ENCODE peak calls at places on chromosomes 7 and 10, in six cellular contexts. L is HTR-8/SVneo, R is ascending aorta, M is right cardiac atrium, E is A172, H is ELF-1. K is an unnamed sample.

GRCh38 chr10:119538632-119539358 is 3.7 kb downstream of the RGS10 start:
- DNase-seq in L (no peak), R (no peak), M (no peak), E (no peak), H (no peak), K (no peak)

GRCh38 chr7:139683137-139683871 is 94.5 kb downstream of the HIPK2 start:
- DNase-seq in L (no peak), R (no peak), M (no peak), E (peak; percentile 20), H (no peak), K (no peak)

GRCh38 chr10:77889277-77889903 is 37.2 kb downstream of the DLG5 start:
- DNase-seq in L (no peak), R (no peak), M (no peak), E (peak; percentile 28), H (peak; percentile 95), K (peak; percentile 80)

GRCh38 chr7:151248191-151249033 is at the start of gene SMARCD3:
- DNase-seq in L (peak; percentile 51), R (no peak), M (peak; percentile 80), E (no peak), H (peak; percentile 74), K (no peak)

GRCh38 chr7:28615091-28615490 is 202.8 kb downstream of the CREB5 start:
- DNase-seq in L (peak; percentile 6), R (no peak), M (no peak), E (no peak), H (peak; percentile 42), K (no peak)

GRCh38 chr7:124201768-124202349 is 169.0 kb upstream of the TMEM229A start:
- DNase-seq in L (no peak), R (no peak), M (no peak), E (no peak), H (no peak), K (no peak)

GRCh38 chr10:71247306-71247705 is 34.9 kb downstream of the UNC5B start:
- DNase-seq in L (no peak), R (no peak), M (peak; percentile 11), E (no peak), H (no peak), K (no peak)

GRCh38 chr10:86139066-86139657 is 227.4 kb downstream of the GRID1 start:
- DNase-seq in L (peak; percentile 12), R (no peak), M (no peak), E (no peak), H (peak; percentile 59), K (peak; percentile 23)

GRCh38 chr7:19119372-19119771 is 1.9 kb upstream of the TWIST1 start:
- DNase-seq in L (no peak), R (no peak), M (no peak), E (no peak), H (no peak), K (no peak)

GRCh38 chr7:19023477-19023876 is 94.0 kb downstream of the TWIST1 start:
- DNase-seq in L (no peak), R (no peak), M (no peak), E (no peak), H (no peak), K (no peak)

GRCh38 chr7:151311294-151311864 is 30.2 kb upstream of the NUB1 start:
- DNase-seq in L (no peak), R (no peak), M (no peak), E (no peak), H (peak; percentile 48), K (no peak)

GRCh38 chr10:115918812-115919211 is 354.2 kb downstream of the GFRA1 start:
- DNase-seq in L (no peak), R (no peak), M (no peak), E (no peak), H (no peak), K (no peak)

K was measured in HCT116.